ENCODE peak calls at places on chromosomes 5 and 9, in six cellular contexts. Y is HFFc6, K is WTC11, O is astrocyte of the spinal cord, A is lower lobe of right lung, N is fibroblast of mammary gland. L is an unnamed sample.

GRCh38 chr5:126603402-126603991 is 2.8 kb downstream of the PHAX start:
- DNase-seq in Y (no peak), K (no peak), O (no peak), A (no peak), N (no peak), L (no peak)

GRCh38 chr5:96661101-96661840 is 905 bp upstream of the CAST start:
- DNase-seq in Y (peak; percentile 50), K (no peak), O (peak; percentile 77), A (no peak), N (peak; percentile 57), L (peak; percentile 63)

GRCh38 chr5:88664630-88665029 is 218.4 kb downstream of the MEF2C start:
- DNase-seq in Y (no peak), K (no peak), O (peak; percentile 51), A (no peak), N (no peak), L (no peak)

GRCh38 chr5:10633271-10634049 is 69.6 kb downstream of the ANKRD33B start:
- DNase-seq in Y (no peak), K (no peak), O (no peak), A (no peak), N (no peak), L (no peak)

GRCh38 chr9:29285818-29286217 is 1712.5 kb upstream of the C9orf72 start:
- DNase-seq in Y (no peak), K (no peak), O (peak; percentile 17), A (no peak), N (peak; percentile 46), L (no peak)

GRCh38 chr5:28648108-28648507 is 1609.7 kb upstream of the CDH9 start:
- DNase-seq in Y (no peak), K (peak; percentile 8), O (peak; percentile 23), A (no peak), N (no peak), L (no peak)

GRCh38 chr5:142952236-142952635 is 182.1 kb downstream of the ARHGAP26 start:
- DNase-seq in Y (no peak), K (no peak), O (no peak), A (no peak), N (peak; percentile 9), L (no peak)

GRCh38 chr5:93156566-93156965 is 424.5 kb downstream of the NR2F1-AS1 start:
- DNase-seq in Y (no peak), K (no peak), O (no peak), A (no peak), N (no peak), L (no peak)

GRCh38 chr9:19269582-19269981 is 39.1 kb downstream of the DENND4C start:
- DNase-seq in Y (no peak), K (no peak), O (no peak), A (no peak), N (no peak), L (no peak)

GRCh38 chr5:142881076-142881466 is 110.9 kb downstream of the ARHGAP26 start:
- DNase-seq in Y (peak; percentile 90), K (no peak), O (peak; percentile 43), A (no peak), N (peak; percentile 87), L (peak; percentile 87)

GRCh38 chr5:120684749-120685415 is 220.8 kb downstream of the PRR16 start:
- DNase-seq in Y (peak; percentile 15), K (peak; percentile 31), O (peak; percentile 17), A (no peak), N (peak; percentile 11), L (peak; percentile 25)
- TF ChIP-seq CTCF in Y (peak; percentile 62), K (no peak), O (peak; percentile 37), A (no peak), N (peak; percentile 26), L (peak; percentile 36)

DNA sequence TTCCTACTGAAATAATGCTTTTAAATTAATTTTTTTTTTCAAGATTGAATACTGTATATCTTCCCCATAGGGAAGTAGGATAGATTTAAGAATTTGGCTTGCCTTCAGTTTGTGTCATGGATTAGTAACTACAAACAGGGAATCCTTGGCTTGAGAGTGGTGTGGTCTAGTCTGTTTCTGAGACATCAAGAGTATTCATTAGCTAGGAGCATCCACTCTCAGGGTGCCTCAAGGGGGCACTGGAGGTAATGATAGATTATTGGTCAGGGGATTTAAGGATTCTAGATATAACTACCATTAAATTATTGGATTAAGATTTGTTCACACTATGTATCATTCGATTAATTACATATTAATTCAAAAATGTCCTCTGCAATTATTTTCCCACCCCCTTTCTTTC is 91.8 kb upstream of the TXNDC8 start:
- DNase-seq in Y (no peak), K (no peak), O (no peak), A (no peak), N (peak; percentile 59), L (peak; percentile 2)
- TF ChIP-seq CTCF in Y (peak; percentile 58), K (no peak), O (peak; percentile 26), A (no peak), N (peak; percentile 37), L (peak; percentile 17)

GRCh38 chr5:171604195-171604594 is 181.4 kb upstream of the SMIM23 start:
- DNase-seq in Y (no peak), K (no peak), O (no peak), A (no peak), N (no peak), L (no peak)

GRCh38 chr5:171610686-171611085 is 174.9 kb upstream of the SMIM23 start:
- DNase-seq in Y (no peak), K (no peak), O (no peak), A (no peak), N (no peak), L (no peak)

GRCh38 chr5:171610053-171610452 is 175.6 kb upstream of the SMIM23 start:
- DNase-seq in Y (no peak), K (no peak), O (no peak), A (no peak), N (no peak), L (no peak)

GRCh38 chr5:171607863-171608262 is 177.8 kb upstream of the SMIM23 start:
- DNase-seq in Y (no peak), K (no peak), O (no peak), A (no peak), N (no peak), L (no peak)

GRCh38 chr5:171606414-171607024 is 179.1 kb upstream of the SMIM23 start:
- DNase-seq in Y (no peak), K (no peak), O (no peak), A (no peak), N (peak; percentile 38), L (no peak)
- TF ChIP-seq CTCF in Y (peak; percentile 73), K (peak; percentile 45), O (peak; percentile 42), A (no peak), N (peak; percentile 63), L (peak; percentile 45)

DNA sequence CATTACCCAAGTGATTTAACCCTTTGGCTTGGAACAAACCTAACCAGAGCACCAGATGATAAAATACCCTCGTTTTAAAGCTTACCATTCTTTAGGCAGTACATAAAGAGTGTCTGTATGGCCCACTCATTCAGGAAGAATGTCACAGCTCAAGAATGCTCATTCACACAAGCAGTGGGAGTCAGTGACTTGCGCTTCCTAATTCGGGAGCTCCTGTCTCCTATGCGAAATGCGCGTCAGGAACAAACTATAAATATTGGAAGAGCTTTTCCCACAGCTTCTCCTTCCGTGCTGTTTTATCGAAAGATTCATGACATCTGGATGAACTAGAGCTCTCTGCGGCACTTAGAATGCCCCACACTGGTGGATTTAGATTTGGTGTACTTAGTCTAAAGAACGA is 66.5 kb downstream of the NTRK2 start:
- DNase-seq in Y (no peak), K (no peak), O (peak; percentile 19), A (no peak), N (no peak), L (no peak)
- TF ChIP-seq CTCF in Y (no peak), K (no peak), O (no peak), A (no peak), N (no peak), L (no peak)